ENCODE peak calls at places on chromosomes 4 and X, in four cellular contexts. One of them, this sample, is unnamed.

GRCh38 chr4:101306764-101307615 is 40.3 kb downstream of the PPP3CA start:
- DNase-seq in B cell: no peak
- DNase-seq in GM12865: no peak
- DNase-seq in GM04504: no peak
- DNase-seq in this sample: no peak

GRCh38 chr4:58247792-58248191 is 1137.6 kb upstream of the IGFBP7 start:
- DNase-seq in B cell: no peak
- DNase-seq in GM12865: no peak
- DNase-seq in GM04504: no peak
- DNase-seq in this sample: no peak

GRCh38 chr4:82437285-82438005 is 7.1 kb downstream of the ENOPH1 start:
- DNase-seq in B cell: no peak
- DNase-seq in GM12865: no peak
- DNase-seq in GM04504: no peak
- DNase-seq in this sample: no peak

GRCh38 chrX:26442340-26442739 is 226.4 kb downstream of the MAGEB5 start:
- DNase-seq in GM12865: no peak
- DNase-seq in GM04504: no peak
- DNase-seq in B cell: no peak
- DNase-seq in this sample: peak

GRCh38 chrX:116241001-116241400 is 70.5 kb downstream of the AGTR2 start:
- DNase-seq in GM04504: no peak
- DNase-seq in GM12865: no peak
- DNase-seq in B cell: no peak
- DNase-seq in this sample: no peak

GRCh38 chrX:51922561-51922960 is 29.1 kb downstream of the MAGED1 start:
- DNase-seq in GM12865: no peak
- DNase-seq in B cell: no peak
- DNase-seq in GM04504: no peak
- DNase-seq in this sample: no peak

GRCh38 chr4:164701665-164702064 is 52.3 kb upstream of the SMIM31 start:
- DNase-seq in B cell: no peak
- DNase-seq in GM04504: no peak
- DNase-seq in GM12865: peak
- DNase-seq in this sample: no peak

GRCh38 chrX:124555036-124555595 is 208.8 kb downstream of the SH2D1A start:
- DNase-seq in GM12865: no peak
- DNase-seq in B cell: no peak
- DNase-seq in GM04504: peak
- DNase-seq in this sample: peak

GRCh38 chrX:75337525-75337924 is 63.6 kb downstream of the UPRT start:
- DNase-seq in B cell: no peak
- DNase-seq in GM04504: no peak
- DNase-seq in GM12865: no peak
- DNase-seq in this sample: no peak

GRCh38 chr4:124872659-124873058 is 160.1 kb upstream of the ANKRD50 start:
- DNase-seq in GM12865: no peak
- DNase-seq in B cell: no peak
- DNase-seq in GM04504: no peak
- DNase-seq in this sample: no peak

GRCh38 chr4:119709418-119709817 is 80.8 kb upstream of the PDE5A start:
- DNase-seq in GM12865: no peak
- DNase-seq in B cell: no peak
- DNase-seq in GM04504: no peak
- DNase-seq in this sample: no peak

GRCh38 chrX:68114573-68115199 is 318.6 kb downstream of the OPHN1 start:
- DNase-seq in GM12865: no peak
- DNase-seq in GM04504: no peak
- DNase-seq in B cell: no peak
- DNase-seq in this sample: no peak

GRCh38 chr4:4889781-4890180 is 30.3 kb downstream of the MSX1 start:
- DNase-seq in GM04504: no peak
- DNase-seq in GM12865: no peak
- DNase-seq in B cell: no peak
- DNase-seq in this sample: no peak

GRCh38 chr4:73281396-73281795 is 22.8 kb upstream of the ANKRD17 start:
- DNase-seq in GM12865: no peak
- DNase-seq in GM04504: no peak
- DNase-seq in B cell: no peak
- DNase-seq in this sample: no peak

GRCh38 chrX:3046253-3046909 is 5.1 kb downstream of the ARSF start:
- DNase-seq in B cell: no peak
- DNase-seq in GM12865: peak
- DNase-seq in GM04504: no peak
- DNase-seq in this sample: no peak

GRCh38 chrX:132662844-132663243 is 174.0 kb upstream of the MBNL3 start:
- DNase-seq in GM04504: no peak
- DNase-seq in GM12865: no peak
- DNase-seq in B cell: no peak
- DNase-seq in this sample: no peak

GRCh38 chr4:2817136-2817535 is 24.3 kb downstream of the SH3BP2 start:
- DNase-seq in B cell: no peak
- DNase-seq in GM04504: no peak
- DNase-seq in GM12865: no peak
- DNase-seq in this sample: no peak

GRCh38 chr4:3773552-3774001 is 7.4 kb downstream of the ADRA2C start:
- DNase-seq in GM04504: no peak
- DNase-seq in GM12865: no peak
- DNase-seq in B cell: no peak
- DNase-seq in this sample: no peak

GRCh38 chr4:15717126-15717525 is 14.3 kb downstream of the BST1 start:
- DNase-seq in B cell: no peak
- DNase-seq in GM04504: no peak
- DNase-seq in GM12865: no peak
- DNase-seq in this sample: no peak

GRCh38 chr4:81135501-81135900 is 79.5 kb downstream of the PRKG2 start:
- DNase-seq in GM12865: no peak
- DNase-seq in GM04504: no peak
- DNase-seq in B cell: no peak
- DNase-seq in this sample: no peak

GRCh38 chr4:148634476-148634875 is 192.3 kb upstream of the NR3C2 start:
- DNase-seq in GM12865: no peak
- DNase-seq in B cell: no peak
- DNase-seq in GM04504: no peak
- DNase-seq in this sample: no peak

GRCh38 chr4:154313004-154313587 is 178.5 kb downstream of the DCHS2 start:
- DNase-seq in GM04504: no peak
- DNase-seq in GM12865: no peak
- DNase-seq in B cell: no peak
- DNase-seq in this sample: peak

GRCh38 chr4:152862608-152863007 is 73.5 kb upstream of the FHDC1 start:
- DNase-seq in GM04504: no peak
- DNase-seq in B cell: no peak
- DNase-seq in GM12865: no peak
- DNase-seq in this sample: no peak

GRCh38 chr4:77538574-77539157 is 67.0 kb upstream of the CXCL13 start:
- DNase-seq in B cell: no peak
- DNase-seq in GM04504: no peak
- DNase-seq in GM12865: no peak
- DNase-seq in this sample: peak